ENCODE peak calls at places on chromosomes 6 and 20, in six cellular contexts. P, M, K, I, V and J are unnamed samples.

GRCh38 chr6:27146706-27147507 is 100.6 kb upstream of the PRSS16 start:
- DNase-seq in I (peak; percentile 62), P (peak; percentile 96), M (peak; percentile 87), V (peak; percentile 98), K (peak; percentile 100), J (peak; percentile 96)

GRCh38 chr6:136586295-136586694 is 36.1 kb upstream of the MAP7 start:
- DNase-seq in V (no peak), I (no peak), K (peak; percentile 98), M (no peak), P (peak; percentile 22), J (no peak)

GRCh38 chr6:46969206-46969605 is 47.5 kb upstream of the ADGRF5 start:
- DNase-seq in P (no peak), K (no peak), M (no peak), V (no peak), I (no peak), J (no peak)

GRCh38 chr6:30075987-30076311 is 380 bp upstream of the RNF39 start:
- DNase-seq in V (peak; percentile 89), I (no peak), M (peak; percentile 86), K (no peak), P (no peak), J (peak; percentile 85)

GRCh38 chr20:25695532-25696383 is 895 bp downstream of the ZNF337 start:
- DNase-seq in I (no peak), V (peak; percentile 22), P (peak; percentile 14), M (no peak), K (peak; percentile 18), J (no peak)

GRCh38 chr6:21067521-21067920 is 526.0 kb upstream of the SOX4 start:
- DNase-seq in P (no peak), M (no peak), V (peak; percentile 36), I (no peak), K (no peak), J (no peak)

GRCh38 chr6:33570806-33571636 is 9.1 kb downstream of the BAK1 start:
- DNase-seq in V (peak; percentile 64), P (peak; percentile 90), I (peak; percentile 84), K (peak; percentile 67), M (peak; percentile 84), J (no peak)

GRCh38 chr6:153121311-153121710 is 9.8 kb downstream of the RGS17 start:
- DNase-seq in V (no peak), P (no peak), I (no peak), K (no peak), M (no peak), J (no peak)

GRCh38 chr6:56246941-56247653 is at the start of gene COL21A1:
- DNase-seq in V (peak; percentile 61), K (peak; percentile 45), I (peak; percentile 58), P (peak; percentile 69), M (peak; percentile 27), J (no peak)

GRCh38 chr6:87664943-87665342 is 37.1 kb downstream of the AKIRIN2 start:
- DNase-seq in V (no peak), P (no peak), K (no peak), I (no peak), M (no peak), J (no peak)

GRCh38 chr20:42274977-42275376 is 656.8 kb upstream of the CHD6 start:
- DNase-seq in M (no peak), V (no peak), I (no peak), P (no peak), K (no peak), J (no peak)

GRCh38 chr20:2305946-2306345 is 10.1 kb downstream of the TGM3 start:
- DNase-seq in K (no peak), V (peak; percentile 36), P (peak; percentile 46), I (no peak), M (no peak), J (no peak)

GRCh38 chr20:57093766-57094165 is 172.7 kb downstream of the BMP7 start:
- DNase-seq in M (no peak), I (no peak), V (no peak), K (no peak), P (no peak), J (no peak)

GRCh38 chr20:25444556-25444955 is 37.1 kb downstream of the GINS1 start:
- DNase-seq in I (no peak), V (no peak), M (no peak), K (no peak), P (no peak), J (no peak)

GRCh38 chr6:148497256-148497655 is 154.6 kb downstream of the SASH1 start:
- DNase-seq in P (no peak), K (peak; percentile 9), I (no peak), M (no peak), V (no peak), J (no peak)

GRCh38 chr6:87762116-87762515 is 60.1 kb upstream of the AKIRIN2 start:
- DNase-seq in K (no peak), V (no peak), M (no peak), I (no peak), P (no peak), J (no peak)

GRCh38 chr6:169702640-169703246 is 817 bp downstream of the C6orf120 start:
- DNase-seq in P (peak; percentile 53), K (no peak), V (peak; percentile 23), M (peak; percentile 29), I (peak; percentile 22), J (no peak)

GRCh38 chr20:43947316-43947710 is 32.7 kb downstream of the TOX2 start:
- DNase-seq in V (no peak), K (no peak), I (no peak), M (no peak), P (no peak), J (no peak)
- H3K4me1 ChIP-seq in V (peaks cover 13% of the 10 kb centered on the region), K (peaks cover 8% of the 10 kb centered on the region), I (peaks cover 3% of the 10 kb centered on the region), M (no peaks in the 10 kb centered on the region), P (peaks cover 3% of the 10 kb centered on the region), J (peaks cover 10% of the 10 kb centered on the region)

DNA sequence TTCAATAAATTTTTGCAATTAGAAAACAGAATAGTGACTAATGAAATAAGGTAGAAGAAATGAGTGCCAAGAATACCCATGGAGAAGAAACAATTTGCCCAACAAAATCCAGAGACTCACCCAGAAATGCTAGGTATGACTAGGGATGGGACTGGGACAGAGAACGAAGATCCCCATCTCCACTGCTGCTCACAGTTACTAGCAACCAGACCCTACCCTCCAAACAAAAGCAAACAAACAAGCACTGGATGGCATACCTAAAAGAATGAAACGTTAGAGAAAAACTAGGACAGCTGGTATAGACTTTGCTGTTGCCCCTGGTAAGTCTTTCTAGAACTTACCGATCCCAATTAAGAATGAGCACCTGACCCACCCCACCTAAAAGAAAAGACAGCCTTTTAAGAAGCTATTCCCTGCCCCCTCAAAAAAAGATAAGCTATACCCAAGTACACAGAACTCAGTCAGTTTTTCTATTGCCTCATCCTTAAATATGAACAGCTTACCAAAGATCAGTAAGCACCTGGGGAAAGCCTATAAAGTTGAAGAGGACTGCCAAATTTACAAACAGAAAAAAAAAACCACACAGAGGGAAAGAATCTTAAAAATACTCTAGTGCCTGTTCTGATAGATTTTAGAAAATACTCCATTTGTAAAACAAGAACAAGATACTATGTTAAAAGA is 31.7 kb downstream of the REPS1 start:
- DNase-seq in K (no peak), V (no peak), P (no peak), I (no peak), M (no peak), J (no peak)
- H3K4me1 ChIP-seq in K (peaks cover 2% of the 10 kb centered on the region), V (peaks cover 8% of the 10 kb centered on the region), P (peaks cover 14% of the 10 kb centered on the region), I (peaks cover 39% of the 10 kb centered on the region), M (peaks cover 17% of the 10 kb centered on the region), J (peaks cover 36% of the 10 kb centered on the region)

GRCh38 chr20:53750827-53751393 is 157.3 kb upstream of the ZNF217 start:
- DNase-seq in V (peak; percentile 54), K (peak; percentile 81), M (no peak), I (no peak), P (peak; percentile 75), J (no peak)

GRCh38 chr20:53748176-53748575 is 154.5 kb upstream of the ZNF217 start:
- DNase-seq in K (no peak), I (no peak), M (no peak), V (peak; percentile 99), P (no peak), J (no peak)

GRCh38 chr20:53751394-53752368 is 158.0 kb upstream of the ZNF217 start:
- DNase-seq in P (no peak), M (no peak), K (no peak), V (peak; percentile 55), I (no peak), J (no peak)

GRCh38 chr20:53748821-53749402 is 155.3 kb upstream of the ZNF217 start:
- DNase-seq in P (peak; percentile 58), V (peak; percentile 58), K (peak; percentile 65), M (no peak), I (no peak), J (no peak)

GRCh38 chr20:53749499-53749898 is 155.9 kb upstream of the ZNF217 start:
- DNase-seq in M (no peak), I (no peak), V (no peak), K (no peak), P (no peak), J (no peak)
- H3K4me1 ChIP-seq in M (peaks cover 16% of the 10 kb centered on the region), I (peaks cover 19% of the 10 kb centered on the region), V (peaks cover 62% of the 10 kb centered on the region), K (peaks cover 8% of the 10 kb centered on the region), P (peaks cover 49% of the 10 kb centered on the region), J (peaks cover 56% of the 10 kb centered on the region)

GRCh38 chr20:62355527-62356142 is 11.5 kb downstream of the LAMA5 start:
- DNase-seq in K (no peak), V (peak; percentile 57), P (peak; percentile 75), M (peak; percentile 75), I (peak; percentile 76), J (no peak)

GRCh38 chr20:62354811-62355341 is 12.2 kb downstream of the LAMA5 start:
- DNase-seq in M (no peak), V (no peak), I (peak; percentile 10), P (no peak), K (no peak), J (no peak)

GRCh38 chr20:62352402-62353288 is 14.5 kb downstream of the LAMA5 start:
- DNase-seq in M (peak; percentile 68), K (no peak), I (peak; percentile 87), P (no peak), V (peak; percentile 63), J (no peak)

GRCh38 chr20:62353289-62354030 is 13.7 kb downstream of the LAMA5 start:
- DNase-seq in K (no peak), M (no peak), V (no peak), I (peak; percentile 18), P (no peak), J (no peak)

DNA sequence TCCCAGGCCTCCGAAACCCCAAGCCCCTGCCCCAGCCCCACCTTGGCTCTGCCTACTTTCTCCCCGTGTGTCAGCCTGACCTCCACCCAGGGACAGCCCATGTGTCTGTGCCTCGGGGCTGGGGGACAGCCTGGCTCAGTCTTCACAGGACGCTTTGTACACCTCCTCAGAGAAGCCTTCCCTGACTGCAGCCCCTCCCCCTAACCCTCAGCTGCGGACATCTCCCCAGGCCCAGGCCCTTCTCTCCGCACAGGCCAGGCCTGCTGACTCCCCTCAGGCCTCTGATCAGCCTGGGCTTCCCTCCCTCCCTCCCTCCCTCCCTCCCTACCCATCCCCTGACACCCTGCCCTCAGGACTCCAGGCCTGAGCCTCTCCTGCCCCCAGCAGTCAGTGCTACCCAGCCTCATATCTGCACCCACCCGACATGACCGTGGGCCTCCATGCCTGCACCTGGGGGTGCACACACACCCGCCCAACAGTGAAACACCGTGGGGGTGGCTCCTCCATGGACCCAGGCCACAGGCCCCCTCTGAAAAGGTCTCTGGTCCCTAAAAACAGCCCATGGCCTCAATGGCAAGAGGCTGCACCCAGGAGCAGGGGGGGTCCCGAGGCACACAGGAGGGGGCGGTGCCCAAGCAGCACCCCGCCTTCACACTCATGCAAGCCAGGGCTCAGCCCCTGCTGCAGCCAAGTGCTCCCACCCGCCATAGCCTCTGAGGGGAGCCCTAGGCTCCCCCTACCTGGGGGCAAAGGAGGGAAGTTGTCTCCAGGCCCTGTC is 12.9 kb downstream of the LAMA5 start:
- DNase-seq in I (peak; percentile 20), V (no peak), M (no peak), P (no peak), K (no peak), J (no peak)
- H3K4me1 ChIP-seq in I (peaks cover 70% of the 10 kb centered on the region), V (peaks cover 86% of the 10 kb centered on the region), M (peaks cover 49% of the 10 kb centered on the region), P (peaks cover 68% of the 10 kb centered on the region), K (peaks cover 39% of the 10 kb centered on the region), J (peaks cover 91% of the 10 kb centered on the region)